ENCODE peak calls at places on chromosomes 13 and 19, in six cellular contexts. B is mucosa of gallbladder; J is AG08396; M is aorta; N is activated naive CD4-positive, alpha-beta T cell treated with Interleukin-2 at 50 U/mL for 16 hours; F is GM04504. S is an unnamed sample.

GRCh38 chr19:50331187-50332013 is 2.2 kb upstream of the KCNC3 start:
- DNase-seq in J (no peak), N (no peak), M (no peak), F (no peak), B (no peak), S (no peak)

GRCh38 chr19:49414256-49414655 is 9.0 kb downstream of the PTH2 start:
- DNase-seq in N (no peak), J (no peak), M (no peak), B (no peak), F (no peak), S (no peak)

GRCh38 chr19:17220207-17220758 is 5.1 kb downstream of the USE1 start:
- DNase-seq in F (peak), B (no peak), N (peak), M (peak), J (peak), S (no peak)

GRCh38 chr13:87661471-87661870 is 9.7 kb upstream of the SLITRK5 start:
- DNase-seq in J (no peak), F (no peak), B (no peak), M (no peak), N (no peak), S (no peak)

GRCh38 chr19:44003461-44004134 is 841 bp downstream of the ZNF230 start:
- DNase-seq in F (no peak), M (no peak), B (no peak), N (no peak), J (peak), S (no peak)

GRCh38 chr13:31167490-31167889 is 5.8 kb upstream of the HSPH1 start:
- DNase-seq in N (no peak), J (no peak), M (no peak), F (no peak), B (no peak), S (no peak)

GRCh38 chr19:33499248-33499647 is 22.3 kb downstream of the PEPD start:
- DNase-seq in M (peak), J (no peak), N (no peak), B (no peak), F (no peak), S (no peak)

GRCh38 chr13:91946498-91947070 is 548.2 kb downstream of the GPC5 start:
- DNase-seq in N (no peak), F (no peak), J (no peak), B (no peak), M (no peak), S (no peak)

GRCh38 chr13:22002893-22003292 is 332.0 kb downstream of the FGF9 start:
- DNase-seq in F (no peak), N (no peak), J (no peak), M (no peak), B (peak), S (no peak)

GRCh38 chr19:39409886-39410619 is 2.4 kb upstream of the PLEKHG2 start:
- DNase-seq in M (peak), F (no peak), B (peak), N (peak), J (no peak), S (no peak)

GRCh38 chr13:102234618-102235017 is 167.2 kb downstream of the FGF14 start:
- DNase-seq in M (no peak), B (no peak), N (no peak), F (no peak), J (no peak), S (no peak)

GRCh38 chr13:76223565-76223964 is 587.4 kb downstream of the LMO7 start:
- DNase-seq in N (no peak), F (no peak), B (no peak), M (no peak), J (no peak), S (no peak)

S was measured in type B pancreatic cell.